ENCODE peak calls at places on chromosomes 3 and 15, in seven cellular contexts. Q is head of caudate nucleus, E is NCI-H1092, Y is SHP77 treated with DMSO at 0.1 percent for 48 hours, N is transverse colon, L is heart right ventricle, O is chondrocyte. V is an unnamed sample.

GRCh38 chr3:34268032-34268760 is 469.8 kb downstream of the PDCD6IP start:
- DNase-seq in O (no peak), N (no peak), Q (no peak), E (no peak), Y (no peak), L (no peak), V (no peak)

GRCh38 chr3:120344349-120344748 is 4.8 kb downstream of the LRRC58 start:
- DNase-seq in E (no peak), Y (no peak), O (no peak), Q (no peak), L (no peak), N (no peak), V (no peak)

GRCh38 chr3:59425942-59426341 is 376.1 kb upstream of the CFAP20DC start:
- DNase-seq in O (no peak), Q (no peak), E (no peak), Y (no peak), N (no peak), L (no peak), V (no peak)

GRCh38 chr3:155853214-155854146 is 747 bp downstream of the SLC33A1 start:
- DNase-seq in O (no peak), L (peak; percentile 9), E (no peak), Y (no peak), N (peak; percentile 30), Q (no peak), V (peak; percentile 47)

GRCh38 chr15:63892794-63893441 is 59.2 kb upstream of the HERC1 start:
- DNase-seq in Q (peak; percentile 33), L (no peak), N (peak; percentile 59), E (no peak), Y (no peak), O (no peak), V (no peak)

GRCh38 chr3:49899815-49900214 is 3.9 kb downstream of the MST1R start:
- DNase-seq in E (no peak), O (no peak), Q (peak; percentile 20), Y (no peak), L (no peak), N (no peak), V (no peak)

GRCh38 chr15:92906563-92907081 is 6.5 kb downstream of the CHD2 start:
- DNase-seq in Q (no peak), N (no peak), Y (no peak), L (no peak), O (no peak), E (no peak), V (no peak)

GRCh38 chr15:31463521-31464102 is 137.0 kb downstream of the KLF13 start:
- DNase-seq in Q (no peak), Y (no peak), O (no peak), L (no peak), E (no peak), N (no peak), V (no peak)

GRCh38 chr15:56587686-56588085 is 122.7 kb upstream of the MNS1 start:
- DNase-seq in N (no peak), L (no peak), E (no peak), Q (no peak), O (no peak), Y (no peak), V (no peak)

GRCh38 chr3:51682079-51682478 is 11.0 kb downstream of the TEX264 start:
- DNase-seq in O (peak; percentile 20), Q (peak; percentile 50), E (peak; percentile 15), N (peak; percentile 74), Y (peak; percentile 35), L (peak; percentile 81), V (peak; percentile 60)

GRCh38 chr3:12458901-12459300 is 25.4 kb upstream of the TSEN2 start:
- DNase-seq in L (no peak), O (no peak), N (no peak), E (no peak), Q (no peak), Y (no peak), V (no peak)

GRCh38 chr15:74730619-74731316 is 5.4 kb upstream of the CYP1A1 start:
- DNase-seq in Y (no peak), Q (no peak), O (no peak), N (no peak), L (no peak), E (no peak), V (no peak)

GRCh38 chr15:52540374-52541012 is 11.8 kb upstream of the MYO5A start:
- DNase-seq in N (no peak), O (no peak), Q (no peak), Y (no peak), L (no peak), E (no peak), V (no peak)

GRCh38 chr3:124772081-124772831 is 42.0 kb downstream of the UMPS start:
- DNase-seq in Y (peak; percentile 70), E (peak; percentile 46), L (peak; percentile 70), Q (peak; percentile 60), O (no peak), N (no peak), V (peak; percentile 83)

GRCh38 chr3:105166893-105167292 is 199.8 kb upstream of the ALCAM start:
- DNase-seq in L (no peak), N (no peak), Q (no peak), Y (no peak), E (no peak), O (no peak), V (no peak)

GRCh38 chr15:39583586-39584265 is 2.8 kb downstream of the THBS1 start:
- DNase-seq in L (no peak), Y (no peak), E (no peak), Q (no peak), O (no peak), N (peak; percentile 75), V (no peak)

GRCh38 chr15:67979281-67979680 is 74.8 kb upstream of the PIAS1 start:
- DNase-seq in Q (no peak), N (no peak), E (no peak), O (no peak), Y (no peak), L (no peak), V (no peak)

GRCh38 chr15:48041454-48041853 is 79.3 kb upstream of the SLC24A5 start:
- DNase-seq in N (no peak), Y (no peak), E (no peak), L (no peak), O (no peak), Q (no peak), V (no peak)

GRCh38 chr3:172355836-172356235 is 92.4 kb downstream of the GHSR start:
- DNase-seq in O (no peak), Q (no peak), E (no peak), N (peak; percentile 24), L (no peak), Y (no peak), V (no peak)

GRCh38 chr3:48141225-48142137 is 46.7 kb downstream of the CDC25A start:
- DNase-seq in Q (no peak), O (no peak), L (no peak), N (no peak), E (no peak), Y (no peak), V (no peak)

GRCh38 chr3:100682854-100683760 is 26.2 kb upstream of the TFG start:
- DNase-seq in E (no peak), N (no peak), Y (no peak), L (no peak), Q (no peak), O (peak; percentile 75), V (no peak)

GRCh38 chr3:159146856-159147255 is 345.0 kb downstream of the MFSD1 start:
- DNase-seq in Y (no peak), N (no peak), O (no peak), L (no peak), E (no peak), Q (no peak), V (no peak)

GRCh38 chr3:197428117-197428761 is 127.5 kb downstream of the BDH1 start:
- DNase-seq in Y (no peak), L (peak; percentile 35), O (no peak), N (peak; percentile 79), E (no peak), Q (no peak), V (no peak)